ENCODE peak calls at places on chromosome 10, in ten cellular contexts. X is A549, W is colonic mucosa, N is brain microvascular endothelial cell, B is endothelial cell, S is MM.1S, D is transverse colon, Y is AG04450, O is body of pancreas, A is GM06990. T is an unnamed sample.

GRCh38 chr10:76911184-76911583 is 726.4 kb downstream of the KCNMA1 start:
- DNase-seq in X (no peak), W (peak; percentile 43), N (no peak), B (no peak), S (no peak), D (peak; percentile 26), Y (no peak), O (no peak), A (no peak), T (peak; percentile 2)

GRCh38 chr10:630581-631073 is 58.8 kb downstream of the DIP2C start:
- DNase-seq in X (no peak), W (no peak), N (no peak), B (no peak), S (no peak), D (no peak), Y (no peak), O (no peak), A (no peak), T (no peak)

GRCh38 chr10:16832351-16833080 is 15.3 kb upstream of the RSU1 start:
- DNase-seq in X (peak; percentile 44), W (peak; percentile 72), N (peak; percentile 95), B (no peak), S (no peak), D (peak; percentile 66), Y (peak; percentile 63), O (peak; percentile 84), A (no peak), T (peak; percentile 78)

GRCh38 chr10:33132626-33133025 is 174.6 kb upstream of the ITGB1 start:
- DNase-seq in X (peak; percentile 77), W (no peak), N (no peak), B (no peak), S (no peak), D (no peak), Y (no peak), O (no peak), A (no peak), T (peak; percentile 45)

GRCh38 chr10:76433161-76434005 is 1002.0 kb downstream of the LRMDA start:
- DNase-seq in X (no peak), W (no peak), N (no peak), B (no peak), S (no peak), D (no peak), Y (no peak), O (peak; percentile 70), A (no peak), T (peak; percentile 14)

GRCh38 chr10:131180086-131180485 is 131.4 kb downstream of the TCERG1L start:
- DNase-seq in X (no peak), W (no peak), N (no peak), B (no peak), S (no peak), D (no peak), Y (no peak), O (no peak), A (no peak), T (no peak)

GRCh38 chr10:49568235-49568634 is 29.3 kb upstream of the ERCC6 start:
- DNase-seq in X (no peak), W (no peak), N (peak; percentile 31), B (no peak), S (no peak), D (no peak), Y (no peak), O (no peak), A (peak; percentile 67), T (peak; percentile 29)

GRCh38 chr10:48296699-48297098 is 9.8 kb upstream of the MAPK8 start:
- DNase-seq in X (no peak), W (no peak), N (no peak), B (no peak), S (no peak), D (no peak), Y (no peak), O (no peak), A (no peak), T (no peak)

GRCh38 chr10:106711313-106711906 is 453.1 kb downstream of the SORCS1 start:
- DNase-seq in X (peak; percentile 48), W (peak; percentile 59), N (no peak), B (peak; percentile 38), S (peak; percentile 34), D (peak; percentile 51), Y (no peak), O (peak; percentile 46), A (no peak), T (peak; percentile 56)

GRCh38 chr10:71933651-71934050 is 30.5 kb upstream of the CHST3 start:
- DNase-seq in X (no peak), W (no peak), N (no peak), B (no peak), S (peak; percentile 25), D (no peak), Y (no peak), O (no peak), A (no peak), T (no peak)

GRCh38 chr10:86556532-86556931 is 34.9 kb upstream of the WAPL start:
- DNase-seq in X (no peak), W (no peak), N (no peak), B (no peak), S (no peak), D (no peak), Y (no peak), O (no peak), A (no peak), T (no peak)

GRCh38 chr10:60662917-60663614 is 115.2 kb upstream of the CDK1 start:
- DNase-seq in X (no peak), W (no peak), N (peak; percentile 84), B (no peak), S (no peak), D (no peak), Y (no peak), O (no peak), A (no peak), T (no peak)

GRCh38 chr10:102235598-102235920 is 5.8 kb downstream of the PITX3 start:
- DNase-seq in X (peak; percentile 50), W (no peak), N (no peak), B (no peak), S (no peak), D (no peak), Y (no peak), O (no peak), A (no peak), T (peak; percentile 49)

GRCh38 chr10:111281516-111281915 is 204.7 kb downstream of the ADRA2A start:
- DNase-seq in X (peak; percentile 15), W (no peak), N (no peak), B (peak; percentile 36), S (no peak), D (no peak), Y (no peak), O (peak; percentile 30), A (no peak), T (peak; percentile 25)

GRCh38 chr10:93074597-93075368 is 1.1 kb downstream of the CYP26A1 start:
- DNase-seq in X (no peak), W (no peak), N (no peak), B (no peak), S (peak; percentile 29), D (no peak), Y (no peak), O (no peak), A (no peak), T (no peak)

GRCh38 chr10:104622598-104623209 is 18.4 kb upstream of the SORCS3 start:
- DNase-seq in X (peak; percentile 45), W (no peak), N (peak; percentile 5), B (peak; percentile 58), S (peak; percentile 18), D (no peak), Y (no peak), O (peak; percentile 9), A (no peak), T (peak; percentile 67)
- TF ChIP-seq CTCF in X (peak; percentile 43), W (no peak), N (peak; percentile 65), B (peak; percentile 59), S (peak; percentile 35), D (no peak), Y (peak; percentile 47), O (peak; percentile 7), A (peak; percentile 53), T (peak; percentile 87)

DNA sequence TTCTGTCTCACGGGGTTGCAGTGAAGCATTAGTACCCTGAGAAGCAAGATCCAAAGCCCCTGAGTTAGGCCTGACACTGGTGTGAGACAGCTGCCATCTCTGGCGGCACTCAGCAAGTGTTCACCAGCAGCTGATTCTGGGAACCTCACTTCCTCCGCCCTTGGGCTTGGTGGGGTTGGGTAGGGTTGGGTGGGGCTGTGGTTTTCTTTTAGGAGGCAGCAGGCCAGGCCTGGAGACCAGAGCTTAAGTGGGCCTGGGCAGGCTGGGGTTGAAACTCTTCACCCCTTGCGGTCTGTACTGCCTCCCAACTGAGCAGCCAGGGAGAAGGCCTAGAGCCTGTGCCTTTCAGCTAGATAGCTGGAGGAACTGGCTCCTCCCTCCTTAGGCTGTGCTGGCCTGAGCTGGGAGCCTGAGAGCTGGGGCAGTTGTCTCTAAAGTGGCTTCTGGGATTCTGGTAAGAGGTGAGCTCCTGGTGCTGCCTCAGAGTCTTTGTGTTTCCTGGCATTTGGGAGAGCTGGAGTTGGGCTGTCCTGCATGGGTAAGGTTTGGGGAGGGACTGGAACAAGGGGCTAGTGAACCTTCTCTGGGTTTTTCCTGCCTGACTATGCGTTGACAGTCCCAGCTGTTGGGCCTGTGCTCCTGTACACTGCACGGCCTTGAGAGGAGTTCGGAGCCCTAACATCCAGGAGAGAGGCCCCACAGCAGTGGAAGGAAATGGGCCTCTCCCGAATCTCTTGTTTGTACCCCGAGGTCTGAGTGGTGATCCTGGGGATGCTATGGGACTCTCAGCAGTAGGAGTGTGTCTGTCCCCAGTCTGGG is 5.1 kb downstream of the TSPAN14 start:
- DNase-seq in X (no peak), W (peak; percentile 88), N (no peak), B (no peak), S (peak; percentile 69), D (peak; percentile 86), Y (no peak), O (peak; percentile 64), A (peak; percentile 74), T (peak; percentile 88)
- TF ChIP-seq CTCF in X (no peak), W (no peak), N (peak; percentile 23), B (no peak), S (no peak), D (no peak), Y (no peak), O (no peak), A (peak; percentile 16), T (no peak)

DNA sequence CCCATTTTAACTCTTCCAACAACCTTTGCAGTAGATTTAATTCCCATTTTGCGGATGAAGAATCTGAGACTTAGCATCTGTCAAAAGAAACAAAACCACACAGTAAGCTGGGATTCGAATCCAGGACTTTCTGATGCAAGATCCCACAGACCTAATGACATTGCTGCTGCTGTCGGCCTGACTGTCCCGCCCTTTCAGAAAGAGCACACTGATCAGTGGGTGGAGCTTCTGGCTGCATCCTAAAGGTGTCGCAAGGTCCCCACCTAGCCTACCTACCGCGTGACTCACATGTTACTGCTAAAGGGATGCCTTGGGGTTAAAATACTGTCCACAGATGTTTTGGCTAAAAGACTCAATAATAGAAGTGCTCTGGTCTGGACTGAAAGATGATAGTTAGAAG is 134.7 kb downstream of the EMX2 start:
- DNase-seq in X (no peak), W (no peak), N (no peak), B (no peak), S (no peak), D (no peak), Y (no peak), O (no peak), A (no peak), T (peak; percentile 87)
- TF ChIP-seq CTCF in X (no peak), W (no peak), N (no peak), B (no peak), S (no peak), D (no peak), Y (no peak), O (no peak), A (no peak), T (no peak)

DNA sequence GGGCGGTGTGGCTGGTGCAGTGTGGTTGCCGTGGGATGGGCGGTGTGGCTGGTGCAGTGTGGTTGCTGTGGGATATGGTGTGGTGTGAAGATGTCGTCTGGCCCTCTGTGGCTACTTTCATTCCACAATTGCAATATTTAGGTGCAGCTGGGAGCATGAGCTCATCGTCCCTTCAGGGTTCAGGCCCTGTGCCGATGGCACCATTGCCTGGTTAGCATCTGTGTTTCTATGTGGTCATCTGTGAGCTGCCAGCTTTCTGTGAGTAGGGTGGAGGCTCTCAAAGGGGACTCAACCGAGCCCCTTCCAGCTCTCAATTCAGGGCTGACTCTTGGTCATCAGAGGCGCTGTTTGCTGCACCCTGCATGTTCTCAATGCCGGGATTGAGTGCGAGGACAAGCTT is 3.6 kb downstream of the ADGRA1 start:
- DNase-seq in X (no peak), W (no peak), N (no peak), B (no peak), S (no peak), D (no peak), Y (no peak), O (no peak), A (no peak), T (no peak)
- TF ChIP-seq CTCF in X (no peak), W (no peak), N (no peak), B (no peak), S (no peak), D (no peak), Y (no peak), O (no peak), A (no peak), T (no peak)

T was measured in MCF 10A.